ENCODE peak calls at places on chromosomes 6 and 20, in five cellular contexts. M, Q, X, R and K are unnamed samples.

GRCh38 chr20:37841389-37841788 is 61.5 kb upstream of the VSTM2L start:
- DNase-seq in R (no peak), X (no peak), Q (no peak), M (no peak), K (no peak)

GRCh38 chr6:57255451-57256181 is 33.5 kb upstream of the RAB23 start:
- DNase-seq in M (no peak), Q (no peak), X (no peak), R (no peak), K (no peak)

GRCh38 chr20:63878855-63879254 is 13.8 kb downstream of the TPD52L2 start:
- DNase-seq in Q (no peak), X (no peak), R (no peak), M (no peak), K (no peak)

GRCh38 chr6:139540276-139540675 is 165.8 kb upstream of the CITED2 start:
- DNase-seq in R (peak), X (no peak), M (peak), Q (peak), K (no peak)

GRCh38 chr6:77403424-77403823 is 59.9 kb downstream of the HTR1B start:
- DNase-seq in M (no peak), X (no peak), Q (peak), R (no peak), K (no peak)

GRCh38 chr6:159969204-159969912 is 476 bp downstream of the IGF2R start:
- DNase-seq in M (no peak), X (peak), R (no peak), Q (no peak), K (peak)

GRCh38 chr20:46070215-46070910 is 19.4 kb downstream of the NCOA5 start:
- DNase-seq in M (no peak), R (no peak), Q (peak), X (no peak), K (no peak)

GRCh38 chr6:5677219-5678000 is 329.3 kb downstream of the NRN1 start:
- DNase-seq in Q (peak), M (no peak), R (no peak), X (no peak), K (no peak)

GRCh38 chr6:53020005-53020744 is 25.1 kb upstream of the GSTA4 start:
- DNase-seq in M (peak), X (no peak), R (no peak), Q (peak), K (no peak)

GRCh38 chr6:57242505-57242904 is 20.4 kb upstream of the RAB23 start:
- DNase-seq in Q (peak), M (peak), X (no peak), R (no peak), K (no peak)

GRCh38 chr6:32369678-32370077 is 2.0 kb downstream of the TSBP1 start:
- DNase-seq in Q (peak), M (peak), X (no peak), R (no peak), K (no peak)

GRCh38 chr6:157539900-157540752 is 159.1 kb downstream of the ZDHHC14 start:
- DNase-seq in X (no peak), Q (no peak), M (no peak), R (no peak), K (no peak)

GRCh38 chr6:155187994-155188706 is 75.7 kb upstream of the CLDN20 start:
- DNase-seq in X (no peak), R (no peak), M (no peak), Q (no peak), K (no peak)

GRCh38 chr6:139135578-139136545 is 982 bp downstream of the HECA start:
- DNase-seq in R (peak), M (no peak), Q (peak), X (peak), K (peak)

GRCh38 chr6:151807513-151808330 is at the start of gene ESR1:
- DNase-seq in M (no peak), Q (peak), R (peak), X (peak), K (peak)

GRCh38 chr6:6686176-6686575 is 97.7 kb downstream of the LY86 start:
- DNase-seq in M (no peak), Q (no peak), X (no peak), R (no peak), K (no peak)

GRCh38 chr20:32524871-32525501 is 60.1 kb downstream of the NOL4L start:
- DNase-seq in M (no peak), X (no peak), R (no peak), Q (no peak), K (peak)

GRCh38 chr6:84825461-84825860 is 61.1 kb upstream of the TBX18 start:
- DNase-seq in Q (peak), M (peak), X (no peak), R (no peak), K (no peak)

GRCh38 chr20:58691405-58691772 is 1.2 kb upstream of the NPEPL1 start:
- DNase-seq in Q (no peak), R (no peak), M (no peak), X (no peak), K (no peak)

GRCh38 chr6:90355965-90356364 is 59.3 kb upstream of the BACH2 start:
- DNase-seq in M (no peak), Q (no peak), R (no peak), X (peak), K (no peak)

GRCh38 chr6:43823879-43824740 is 54.1 kb downstream of the VEGFA start:
- DNase-seq in X (no peak), M (no peak), R (no peak), Q (no peak), K (no peak)

GRCh38 chr20:63635431-63636141 is 8.7 kb upstream of the GMEB2 start:
- DNase-seq in Q (no peak), M (no peak), X (no peak), R (peak), K (peak)

GRCh38 chr20:55893031-55893430 is 112.3 kb downstream of the CBLN4 start:
- DNase-seq in M (no peak), R (no peak), X (no peak), Q (no peak), K (no peak)

GRCh38 chr6:157990321-157991066 is 8.8 kb downstream of the SYNJ2 start:
- DNase-seq in M (peak), X (no peak), Q (no peak), R (peak), K (no peak)

GRCh38 chr20:50138479-50139393 is 14.8 kb downstream of the PEDS1 start:
- DNase-seq in R (no peak), Q (no peak), X (peak), M (no peak), K (no peak)

GRCh38 chr6:152184573-152185157 is 377.2 kb downstream of the ESR1 start:
- DNase-seq in R (peak), X (no peak), M (no peak), Q (no peak), K (no peak)

GRCh38 chr6:73704798-73705197 is 8.8 kb downstream of the CD109 start:
- DNase-seq in Q (no peak), R (no peak), X (no peak), M (no peak), K (no peak)

GRCh38 chr20:23205221-23205620 is 119.1 kb upstream of the CD93 start:
- DNase-seq in X (peak), M (no peak), Q (no peak), R (no peak), K (peak)

GRCh38 chr20:40654876-40655275 is 34.2 kb downstream of the MAFB start:
- DNase-seq in M (no peak), R (no peak), Q (peak), X (no peak), K (no peak)

GRCh38 chr20:22601361-22602141 is 17.2 kb upstream of the FOXA2 start:
- DNase-seq in Q (no peak), M (no peak), X (no peak), R (no peak), K (no peak)

GRCh38 chr6:110617057-110617456 is 140.6 kb upstream of the SLC22A16 start:
- DNase-seq in Q (no peak), X (no peak), R (no peak), M (no peak), K (no peak)

GRCh38 chr20:10659651-10660601 is 13.9 kb downstream of the JAG1 start:
- DNase-seq in X (peak), R (no peak), Q (no peak), M (no peak), K (no peak)

GRCh38 chr6:143619844-143620243 is 57.9 kb upstream of the PHACTR2 start:
- DNase-seq in M (no peak), X (no peak), R (no peak), Q (no peak), K (no peak)

GRCh38 chr6:55943329-55943728 is 67.9 kb upstream of the BMP5 start:
- DNase-seq in X (no peak), M (no peak), Q (peak), R (no peak), K (no peak)

GRCh38 chr6:108653864-108654402 is 93.2 kb downstream of the FOXO3 start:
- DNase-seq in X (no peak), R (no peak), M (peak), Q (peak), K (peak)

GRCh38 chr6:165184192-165184979 is 125.0 kb downstream of the C6orf118 start:
- DNase-seq in X (no peak), M (peak), Q (peak), R (no peak), K (no peak)

GRCh38 chr6:25918083-25918683 is 12.3 kb downstream of the SLC17A2 start:
- DNase-seq in X (no peak), R (no peak), Q (no peak), M (no peak), K (no peak)

GRCh38 chr6:25925808-25926325 is 4.6 kb downstream of the SLC17A2 start:
- DNase-seq in M (no peak), Q (peak), R (no peak), X (no peak), K (no peak)

GRCh38 chr6:25919657-25920056 is 10.8 kb downstream of the SLC17A2 start:
- DNase-seq in R (no peak), M (no peak), X (no peak), Q (no peak), K (no peak)

GRCh38 chr6:25922301-25922700 is 8.2 kb downstream of the SLC17A2 start:
- DNase-seq in M (no peak), X (no peak), Q (peak), R (no peak), K (no peak)

DNA sequence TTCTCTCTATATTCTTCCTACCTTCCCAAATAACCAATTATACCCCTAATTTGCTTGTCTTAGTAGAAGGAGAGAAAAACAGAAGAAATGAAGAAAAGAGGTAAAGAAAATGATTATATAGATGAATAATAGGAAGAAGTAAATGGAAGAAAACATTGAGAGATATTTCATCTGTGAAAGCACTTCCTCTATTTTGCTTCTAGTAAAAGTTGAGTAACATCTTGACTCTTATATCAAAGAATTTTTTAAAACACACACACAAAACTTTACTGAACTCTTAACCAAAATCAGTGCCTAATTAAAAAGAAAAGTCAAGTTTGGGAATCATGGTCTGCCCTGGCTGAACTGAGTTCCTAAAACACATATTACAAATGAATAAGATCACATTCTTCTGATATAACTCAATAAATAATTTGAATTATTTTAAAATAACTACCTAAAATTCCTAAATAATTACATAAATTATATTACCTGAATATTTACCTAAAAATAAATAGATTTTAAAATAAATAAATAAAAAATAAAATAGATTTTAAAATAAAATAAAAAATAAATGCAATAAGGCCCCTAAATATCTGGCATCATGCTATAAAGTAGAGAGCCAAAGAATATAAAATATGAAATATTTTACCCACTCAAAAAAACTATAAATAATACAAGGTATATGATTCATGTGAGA is 8.8 kb downstream of the SLC17A2 start:
- DNase-seq in M (no peak), X (no peak), R (no peak), Q (no peak), K (no peak)
- H3K4me3 ChIP-seq in M (no peak), X (no peak), R (no peak), Q (no peak), K (no peak)

GRCh38 chr6:63395388-63395787 is 75.6 kb upstream of the LGSN start:
- DNase-seq in M (no peak), Q (no peak), R (no peak), X (peak), K (no peak)
- H3K4me3 ChIP-seq in M (no peak), Q (no peak), R (no peak), X (no peak), K (no peak)

DNA sequence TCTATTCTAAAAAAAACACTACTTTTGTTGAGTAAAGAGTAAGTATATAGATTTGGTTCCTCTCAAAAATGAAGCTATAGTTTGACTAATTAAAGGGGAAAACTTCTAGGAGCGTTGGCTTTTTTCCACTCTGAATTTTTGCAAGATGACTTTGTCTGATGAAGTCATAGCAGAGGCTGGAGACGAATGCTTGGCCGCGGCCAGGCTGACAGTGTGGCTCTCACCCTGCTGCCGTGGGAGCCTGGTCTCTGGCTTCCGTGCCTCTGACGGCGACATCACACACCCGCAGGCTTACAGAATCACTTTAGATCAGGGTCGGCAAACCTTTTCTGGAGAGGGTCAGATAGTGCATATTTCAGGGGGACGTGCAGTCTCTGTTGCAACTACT is 144.9 kb downstream of the PHACTR3 start:
- DNase-seq in Q (peak), R (no peak), X (no peak), M (no peak), K (no peak)
- H3K4me3 ChIP-seq in Q (no peak), R (no peak), X (no peak), M (no peak), K (no peak)

DNA sequence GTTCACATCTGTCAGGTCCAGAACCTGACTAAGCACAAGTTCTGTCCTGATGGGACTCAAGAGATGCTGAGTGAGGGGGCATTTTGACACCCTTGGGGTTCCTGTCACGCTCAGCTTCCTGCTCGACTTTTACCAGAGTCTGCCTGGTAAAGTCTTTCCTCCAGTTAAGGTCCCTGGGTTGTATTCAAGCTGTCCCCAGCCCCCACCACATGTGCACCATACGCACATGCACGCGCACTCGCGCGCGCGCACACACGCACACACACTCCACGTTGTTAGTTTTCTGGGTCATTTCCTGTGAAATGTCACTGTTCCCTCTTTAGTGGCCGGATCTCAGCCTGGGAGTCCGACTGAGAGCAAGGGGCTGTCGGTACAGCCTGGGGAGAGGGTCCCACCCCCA is 166.1 kb downstream of the GMPR start:
- DNase-seq in M (no peak), X (no peak), Q (no peak), R (no peak), K (no peak)
- H3K4me3 ChIP-seq in M (no peak), X (no peak), Q (no peak), R (no peak), K (no peak)